ENCODE peak calls at places on chromosomes 7 and 10, in ten cellular contexts. A is heart left ventricle, V is ovary, P is GM12878, D is transverse colon, H is Peyer's patch, Y is breast epithelium, G is HCT116, T is body of pancreas, I is A549. B is an unnamed sample.

GRCh38 chr7:90345548-90346319 is 782 bp upstream of the GTPBP10 start:
- DNase-seq in Y (no peak), A (no peak), V (no peak), P (no peak), G (no peak), D (peak), I (peak), H (no peak), T (peak), B (no peak)

GRCh38 chr7:95871896-95872295 is 99.5 kb downstream of the DYNC1I1 start:
- DNase-seq in T (no peak), A (no peak), H (no peak), V (no peak), I (no peak), Y (no peak), P (no peak), D (no peak), G (no peak), B (no peak)

GRCh38 chr10:101231092-101231491 is 1.8 kb upstream of the LBX1 start:
- DNase-seq in P (no peak), Y (no peak), D (no peak), H (no peak), V (no peak), I (no peak), G (no peak), T (no peak), A (no peak), B (no peak)

GRCh38 chr10:129965418-129965793 is 1.3 kb upstream of the EBF3 start:
- DNase-seq in A (no peak), P (no peak), D (no peak), V (no peak), G (no peak), H (no peak), Y (no peak), T (no peak), I (no peak), B (no peak)

GRCh38 chr10:12353399-12354027 is 4.2 kb downstream of the CAMK1D start:
- DNase-seq in H (no peak), A (no peak), T (peak), P (no peak), V (no peak), I (no peak), Y (no peak), D (no peak), G (no peak), B (no peak)

GRCh38 chr7:101880536-101881443 is 63.4 kb downstream of the CUX1 start:
- DNase-seq in V (no peak), G (no peak), T (no peak), A (no peak), I (no peak), D (no peak), Y (no peak), H (no peak), P (no peak), B (no peak)

GRCh38 chr7:79055722-79056415 is 397.6 kb downstream of the MAGI2 start:
- DNase-seq in G (peak), H (no peak), P (no peak), T (peak), I (no peak), A (no peak), V (peak), Y (peak), D (no peak), B (no peak)

GRCh38 chr10:61039868-61040267 is 95.9 kb upstream of the RHOBTB1 start:
- DNase-seq in T (no peak), V (no peak), H (no peak), A (no peak), I (no peak), G (no peak), Y (no peak), D (no peak), P (no peak), B (no peak)

GRCh38 chr10:133242611-133243356 is 5.1 kb downstream of the VENTX start:
- DNase-seq in I (no peak), V (no peak), A (no peak), P (no peak), H (no peak), Y (no peak), T (no peak), G (no peak), D (no peak), B (no peak)

GRCh38 chr7:80934286-80934685 is 15.4 kb upstream of the SEMA3C start:
- DNase-seq in I (no peak), D (no peak), T (no peak), G (no peak), P (no peak), H (no peak), Y (no peak), A (no peak), V (no peak), B (no peak)

GRCh38 chr7:152647-153046 is 39.7 kb upstream of the FAM20C start:
- DNase-seq in H (no peak), D (no peak), G (no peak), T (no peak), P (no peak), V (no peak), Y (no peak), I (no peak), A (no peak), B (no peak)

GRCh38 chr7:46352335-46352954 is 431.4 kb upstream of the IGFBP3 start:
- DNase-seq in D (no peak), H (no peak), A (peak), I (peak), V (no peak), P (peak), Y (peak), T (peak), G (peak), B (no peak)

GRCh38 chr7:53947670-53948226 is 594.4 kb upstream of the VSTM2A start:
- DNase-seq in A (no peak), P (no peak), G (no peak), H (no peak), V (no peak), Y (no peak), I (no peak), D (no peak), T (no peak), B (no peak)

GRCh38 chr10:125123363-125124113 is 36.8 kb downstream of the CTBP2 start:
- DNase-seq in T (peak), P (no peak), H (no peak), I (peak), Y (peak), G (peak), A (peak), V (peak), D (peak), B (peak)

GRCh38 chr7:50533849-50534248 is 31.4 kb downstream of the DDC start:
- DNase-seq in G (no peak), Y (no peak), I (peak), A (no peak), H (no peak), V (no peak), D (peak), P (no peak), T (peak), B (no peak)

GRCh38 chr7:4629287-4629905 is 52.7 kb upstream of the FOXK1 start:
- DNase-seq in H (no peak), I (no peak), A (no peak), V (no peak), D (no peak), G (no peak), P (no peak), Y (no peak), T (no peak), B (peak)

GRCh38 chr10:86512137-86512536 is 9.5 kb downstream of the WAPL start:
- DNase-seq in P (no peak), I (no peak), G (no peak), V (no peak), T (peak), A (no peak), H (no peak), Y (no peak), D (no peak), B (no peak)

GRCh38 chr7:104137971-104138370 is 69.8 kb downstream of the ORC5 start:
- DNase-seq in D (no peak), A (no peak), T (no peak), V (no peak), Y (no peak), G (no peak), I (no peak), P (no peak), H (no peak), B (no peak)

GRCh38 chr7:48087349-48087748 is 1.7 kb upstream of the UPP1 start:
- DNase-seq in G (no peak), P (peak), Y (no peak), I (no peak), T (no peak), A (no peak), D (no peak), H (no peak), V (no peak), B (no peak)

GRCh38 chr7:69434350-69434749 is 163.9 kb upstream of the AUTS2 start:
- DNase-seq in V (no peak), Y (no peak), P (peak), H (no peak), I (no peak), G (no peak), T (no peak), D (no peak), A (no peak), B (no peak)

GRCh38 chr10:63700935-63701263 is 179.7 kb downstream of the REEP3 start:
- DNase-seq in I (no peak), G (no peak), A (no peak), D (no peak), V (no peak), H (no peak), P (no peak), T (no peak), Y (no peak), B (no peak)

GRCh38 chr7:128003179-128003578 is 28.1 kb downstream of the LRRC4 start:
- DNase-seq in V (no peak), I (no peak), T (no peak), A (no peak), G (no peak), Y (no peak), D (no peak), H (no peak), P (no peak), B (no peak)
- H3K4me3 ChIP-seq in V (no peak), I (no peak), T (no peak), A (no peak), G (no peak), Y (no peak), D (no peak), H (no peak), P (no peak), B (no peak)

DNA sequence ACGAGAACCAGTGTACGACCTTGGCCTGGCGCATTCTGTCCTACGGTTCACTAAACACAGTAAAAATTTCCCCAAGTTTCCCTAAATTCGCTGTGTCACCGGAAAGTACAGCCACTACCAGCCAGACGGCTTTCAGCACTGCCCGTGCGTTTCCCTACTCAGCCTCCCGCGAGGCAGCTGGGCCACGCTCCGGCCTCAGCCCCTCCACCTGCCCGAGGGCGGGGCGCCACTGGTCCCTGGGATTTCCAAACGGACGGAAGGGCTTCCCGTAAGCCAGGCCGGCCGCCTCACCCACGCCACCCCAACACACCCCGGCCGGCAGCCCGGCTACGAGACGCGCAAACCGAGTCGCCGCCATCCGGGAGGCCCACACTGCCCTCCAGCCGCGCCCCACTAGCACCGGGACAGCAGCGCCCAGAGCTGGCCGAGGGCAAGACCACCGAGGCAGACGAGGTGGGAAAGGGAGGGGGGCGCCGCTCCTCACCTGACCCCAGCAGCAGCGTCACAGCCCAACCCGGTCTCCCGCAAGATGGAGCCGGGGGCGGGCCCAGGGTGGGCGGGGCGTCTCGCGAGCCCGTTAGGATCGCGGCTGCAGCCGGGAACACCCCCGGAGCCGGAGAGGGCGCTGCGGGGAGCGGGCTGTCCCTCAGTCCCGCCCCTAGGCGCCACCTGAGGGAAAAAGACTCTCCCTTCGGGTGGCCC is at the start of gene ANXA7:
- DNase-seq in A (peak), P (peak), V (peak), Y (peak), T (peak), I (peak), H (peak), D (peak), G (peak), B (peak)
- TF ChIP-seq POLR2A in A (peak), P (peak), V (peak), Y (peak), T (peak), I (peak), H (peak), D (peak), G (peak), B (peak)

DNA sequence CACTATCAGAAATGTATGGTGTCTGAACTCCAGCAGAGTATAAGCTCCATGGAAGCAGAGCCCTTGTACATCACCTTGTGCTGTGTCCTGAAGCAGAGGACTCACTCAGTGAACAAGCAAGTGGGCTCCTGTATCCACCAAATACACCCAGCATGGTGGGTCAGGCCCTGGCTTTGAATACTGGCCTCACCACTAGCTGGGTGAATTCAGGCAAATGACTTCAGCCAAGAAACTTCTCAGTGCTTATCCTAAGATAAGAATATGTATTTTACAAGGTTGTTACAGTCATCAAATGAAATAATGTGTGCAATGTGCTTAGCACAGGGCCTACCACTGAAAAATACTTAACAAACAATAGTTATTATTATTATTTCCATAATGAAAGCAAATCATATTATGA is 62.6 kb downstream of the CALD1 start:
- DNase-seq in P (no peak), G (no peak), Y (no peak), A (no peak), I (no peak), H (no peak), V (no peak), D (no peak), T (no peak), B (no peak)
- H3K27ac ChIP-seq in P (no peak), G (no peak), Y (peak), A (peak), I (no peak), H (no peak), V (no peak), D (peak), T (no peak), B (no peak)

DNA sequence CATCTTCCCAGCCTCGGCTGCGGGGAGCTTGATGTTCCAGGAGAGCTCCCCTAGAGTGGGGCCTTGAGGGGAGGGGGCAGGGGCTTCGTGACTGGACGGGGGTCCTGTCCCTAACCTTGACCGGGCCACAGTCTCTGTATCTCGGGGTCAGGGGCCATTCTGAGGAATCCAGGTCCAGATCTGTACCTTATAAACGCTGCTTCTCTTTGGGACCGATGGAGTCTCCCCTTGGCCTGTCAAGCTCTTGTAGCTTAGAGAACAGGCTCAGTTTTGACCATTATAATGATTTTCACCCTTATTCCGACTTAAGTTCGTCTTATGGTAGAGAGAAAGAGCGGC is 831 bp downstream of the ZKSCAN5 start:
- DNase-seq in I (no peak), A (no peak), Y (no peak), T (no peak), H (no peak), G (no peak), D (no peak), V (no peak), P (no peak), B (no peak)
- H3K4me3 ChIP-seq in I (peak), A (peak), Y (peak), T (peak), H (peak), G (peak), D (peak), V (peak), P (peak), B (peak)

GRCh38 chr10:124093076-124093773 is at the start of gene CHST15:
- DNase-seq in D (peak), V (peak), G (peak), Y (peak), A (peak), I (peak), P (no peak), H (peak), T (peak), B (peak)

GRCh38 chr10:124094419-124094785 is 1.0 kb upstream of the CHST15 start:
- DNase-seq in G (no peak), P (no peak), H (no peak), I (no peak), Y (no peak), A (peak), V (no peak), D (peak), T (no peak), B (no peak)

GRCh38 chr10:124091646-124092269 is 1.6 kb downstream of the CHST15 start:
- DNase-seq in G (no peak), V (peak), D (peak), P (no peak), I (no peak), Y (no peak), T (peak), H (no peak), A (peak), B (no peak)

GRCh38 chr10:124090630-124091209 is 2.7 kb downstream of the CHST15 start:
- DNase-seq in Y (peak), D (no peak), V (no peak), A (no peak), I (no peak), G (no peak), P (no peak), H (no peak), T (peak), B (peak)

GRCh38 chr10:124092270-124093075 is 925 bp downstream of the CHST15 start:
- DNase-seq in I (peak), G (no peak), H (peak), Y (peak), P (no peak), D (peak), T (peak), V (peak), A (peak), B (peak)
- TF ChIP-seq POLR2A in I (no peak), G (peak), H (peak), Y (no peak), P (no peak), D (peak), T (peak), V (peak), A (no peak), B (no peak)

DNA sequence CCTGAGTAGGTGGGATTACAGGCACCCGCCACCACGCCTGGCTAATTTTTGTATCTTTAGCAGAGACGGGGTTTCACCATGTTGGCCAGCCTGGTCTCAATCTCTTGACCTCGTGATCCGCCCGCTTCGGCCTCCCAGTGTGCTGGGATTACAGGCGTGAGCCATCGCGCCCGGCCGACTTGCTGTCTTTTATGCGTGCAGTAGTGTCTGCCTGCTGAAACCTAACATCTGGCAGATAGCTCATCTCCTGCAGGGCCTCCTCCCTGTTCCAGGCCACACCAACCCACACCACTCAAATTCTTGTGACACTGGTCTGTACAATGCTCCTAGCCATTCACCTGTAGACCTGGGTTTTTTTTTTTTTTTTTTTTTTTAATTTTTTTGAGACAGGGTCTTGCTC is 41.5 kb downstream of the BAIAP2L1 start:
- DNase-seq in I (no peak), Y (no peak), H (no peak), G (no peak), V (no peak), D (no peak), P (no peak), A (no peak), T (no peak), B (no peak)
- H3K27ac ChIP-seq in I (peak), Y (no peak), H (no peak), G (no peak), V (no peak), D (peak), P (no peak), A (no peak), T (no peak), B (no peak)

GRCh38 chr10:117545141-117546019 is 2.8 kb downstream of the EMX2 start:
- DNase-seq in I (no peak), D (no peak), T (peak), P (no peak), A (no peak), H (no peak), V (no peak), G (no peak), Y (no peak), B (no peak)
- H3K4me3 ChIP-seq in I (peak), D (peak), T (peak), P (no peak), A (peak), H (peak), V (peak), G (no peak), Y (peak), B (no peak)

DNA sequence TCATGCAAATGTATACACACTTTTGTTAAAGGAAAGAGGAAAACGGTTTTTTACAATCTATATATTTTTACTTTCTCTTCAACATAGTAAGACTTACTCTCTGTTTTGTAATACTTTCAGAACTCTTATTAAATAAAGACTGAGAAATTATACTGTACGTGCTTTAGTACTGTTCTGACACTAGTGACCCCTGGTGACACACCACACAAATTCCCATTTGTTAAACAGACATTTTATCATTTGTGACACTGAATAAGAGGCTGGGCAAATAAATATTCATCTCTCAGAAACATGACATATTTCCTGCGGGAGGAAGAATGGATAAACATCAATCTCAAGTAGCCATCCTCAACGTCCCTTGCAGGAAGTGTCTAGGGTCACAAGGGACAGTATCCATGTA is 68.9 kb upstream of the ZNF33B start:
- DNase-seq in G (no peak), H (no peak), A (no peak), P (no peak), T (peak), Y (no peak), I (no peak), V (no peak), D (no peak), B (no peak)
- TF ChIP-seq POLR2A in G (no peak), H (no peak), A (no peak), P (no peak), T (no peak), Y (no peak), I (no peak), V (no peak), D (no peak), B (no peak)

DNA sequence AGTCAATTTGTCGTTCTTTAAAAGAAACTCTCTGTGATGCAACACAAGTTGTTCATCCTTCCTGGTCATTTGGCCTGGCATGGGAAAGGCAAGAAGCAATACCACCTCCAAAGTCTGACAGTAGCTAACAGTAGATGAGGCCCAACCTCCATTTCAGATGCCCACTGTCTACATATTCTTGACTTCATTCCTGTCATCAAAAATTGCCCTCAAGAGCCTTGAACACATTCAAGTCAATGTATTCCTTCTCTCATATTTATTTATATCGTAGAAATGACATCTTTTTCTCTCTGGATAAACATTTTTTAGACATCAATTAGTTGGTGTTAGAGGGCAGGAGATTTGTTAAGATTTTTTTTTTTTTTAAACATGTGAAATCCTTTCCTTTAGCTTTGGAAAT is 33.7 kb downstream of the ABLIM1 start:
- DNase-seq in T (no peak), D (no peak), A (no peak), G (no peak), I (no peak), P (no peak), Y (no peak), V (no peak), H (no peak), B (no peak)
- H3K27ac ChIP-seq in T (peak), D (peak), A (peak), G (peak), I (peak), P (no peak), Y (peak), V (no peak), H (no peak), B (peak)

B was measured in right lobe of liver.